ENCODE peak calls at places on chromosome 22, in seven cellular contexts. U, W, K, M, Y, N and R are unnamed samples.

GRCh38 chr22:20520093-20520511 is 12.7 kb downstream of the MED15 start:
- DNase-seq in Y (no peak), N (peak; percentile 95), W (no peak), U (no peak), K (peak; percentile 82), M (no peak), R (no peak)

GRCh38 chr22:39808087-39808486 is 85.5 kb downstream of the ENTHD1 start:
- DNase-seq in Y (peak; percentile 36), K (peak; percentile 6), W (no peak), N (peak; percentile 53), U (peak; percentile 14), M (peak; percentile 8), R (no peak)

GRCh38 chr22:24836282-24836681 is 30.3 kb downstream of the SGSM1 start:
- DNase-seq in U (no peak), Y (no peak), K (no peak), W (no peak), N (no peak), M (no peak), R (no peak)

GRCh38 chr22:41048791-41049717 is 43.3 kb upstream of the EP300 start:
- DNase-seq in U (no peak), Y (no peak), N (peak; percentile 82), W (no peak), M (no peak), K (peak; percentile 80), R (peak; percentile 40)

GRCh38 chr22:46563381-46564083 is 26.1 kb upstream of the CELSR1 start:
- DNase-seq in Y (peak; percentile 85), W (peak; percentile 66), M (peak; percentile 60), N (peak; percentile 65), K (peak; percentile 37), U (peak; percentile 77), R (no peak)

GRCh38 chr22:44555597-44555996 is 57.6 kb upstream of the RTL6 start:
- DNase-seq in N (no peak), Y (no peak), U (no peak), W (no peak), M (no peak), K (no peak), R (no peak)

GRCh38 chr22:41491379-41492100 is 22.6 kb downstream of the ACO2 start:
- DNase-seq in Y (no peak), N (no peak), W (no peak), K (peak; percentile 26), U (no peak), M (no peak), R (no peak)

GRCh38 chr22:50399751-50400331 is 56.7 kb downstream of the PPP6R2 start:
- DNase-seq in Y (peak; percentile 44), U (no peak), K (no peak), W (peak; percentile 10), M (no peak), N (peak; percentile 29), R (no peak)

GRCh38 chr22:42273855-42274451 is 3.5 kb upstream of the TCF20 start:
- DNase-seq in U (no peak), K (no peak), M (no peak), W (no peak), Y (no peak), N (no peak), R (no peak)

GRCh38 chr22:45626198-45626651 is 45.4 kb upstream of the ATXN10 start:
- DNase-seq in N (no peak), Y (no peak), M (no peak), K (no peak), W (no peak), U (no peak), R (no peak)

GRCh38 chr22:35987487-35987886 is 41.1 kb downstream of the RBFOX2 start:
- DNase-seq in Y (no peak), K (peak; percentile 58), W (no peak), M (no peak), N (peak; percentile 11), U (no peak), R (no peak)

GRCh38 chr22:19610518-19611253 is 86.5 kb upstream of the CLDN5 start:
- DNase-seq in Y (peak; percentile 24), U (peak; percentile 13), W (peak; percentile 0), K (no peak), N (no peak), M (no peak), R (no peak)

GRCh38 chr22:24845036-24845918 is 39.3 kb downstream of the SGSM1 start:
- DNase-seq in M (no peak), K (peak; percentile 9), U (no peak), Y (no peak), W (no peak), N (peak; percentile 58), R (no peak)

GRCh38 chr22:48892571-48893287 is 934.9 kb downstream of the BRD1 start:
- DNase-seq in Y (no peak), M (no peak), U (no peak), K (no peak), W (no peak), N (no peak), R (no peak)

GRCh38 chr22:48745842-48746788 is 1081.6 kb downstream of the BRD1 start:
- DNase-seq in M (no peak), U (no peak), W (no peak), N (no peak), K (no peak), Y (no peak), R (no peak)

GRCh38 chr22:37726240-37726887 is 29.5 kb downstream of the TRIOBP start:
- DNase-seq in N (peak; percentile 53), Y (peak; percentile 23), U (no peak), K (peak; percentile 55), M (no peak), W (no peak), R (no peak)